ENCODE peak calls at places on chromosomes 7 and 10, in seven cellular contexts. Y is T-cell; G is NCI-H460; F is activated CD8-positive, alpha-beta T cell treated with anti-CD3 and anti-CD28 coated beads for 36 hours; Q is activated T-cell treated with anti-CD3 and anti-CD28 coated beads for 24 hours; L is activated CD4-positive, alpha-beta T cell treated with anti-CD3 and anti-CD28 coated beads, Interleukin-2, amount 50 U/mL, for 48 hours; N is fibroblast of the conjunctiva. D is an unnamed sample.

GRCh38 chr7:22147113-22147512 is 201.4 kb upstream of the CDCA7L start:
- DNase-seq in L (peak), G (no peak), N (no peak), F (peak), Q (no peak), Y (no peak), D (no peak)

GRCh38 chr10:29647483-29647882 is 12.7 kb upstream of the SVIL start:
- DNase-seq in N (no peak), Q (no peak), F (no peak), G (no peak), L (no peak), Y (no peak), D (no peak)

GRCh38 chr7:20172736-20173334 is 44.3 kb downstream of the MACC1 start:
- DNase-seq in L (peak), Q (no peak), G (peak), N (peak), F (peak), Y (no peak), D (peak)

GRCh38 chr10:47164126-47164799 is 135.7 kb upstream of the GDF10 start:
- DNase-seq in L (no peak), G (no peak), Q (no peak), N (no peak), F (no peak), Y (no peak), D (no peak)

GRCh38 chr7:37408885-37409248 is 39.8 kb downstream of the ELMO1 start:
- DNase-seq in F (peak), G (no peak), L (no peak), Y (no peak), N (no peak), Q (no peak), D (no peak)

GRCh38 chr10:119412831-119413737 is 129.4 kb downstream of the RGS10 start:
- DNase-seq in Q (no peak), G (no peak), L (no peak), N (peak), Y (no peak), F (no peak), D (no peak)

GRCh38 chr10:34664706-34665105 is 150.4 kb downstream of the PARD3 start:
- DNase-seq in F (no peak), G (no peak), Y (no peak), Q (no peak), N (no peak), L (no peak), D (no peak)

GRCh38 chr7:135178364-135178763 is 7.9 kb upstream of the CYREN start:
- DNase-seq in Y (no peak), L (no peak), N (no peak), G (no peak), F (no peak), Q (no peak), D (no peak)

GRCh38 chr7:99709838-99710541 is 25.0 kb downstream of the CYP3A7 start:
- DNase-seq in L (no peak), N (no peak), F (no peak), G (no peak), Y (no peak), Q (no peak), D (no peak)

GRCh38 chr10:30359373-30360206 is 10.5 kb upstream of the MTPAP start:
- DNase-seq in L (peak), N (no peak), Y (peak), G (peak), F (peak), Q (peak), D (peak)

GRCh38 chr10:5076615-5077014 is 17.6 kb upstream of the AKR1C3 start:
- DNase-seq in L (no peak), Q (no peak), N (no peak), Y (no peak), G (no peak), F (no peak), D (no peak)

GRCh38 chr10:94292448-94293118 is 70.2 kb downstream of the NOC3L start:
- DNase-seq in F (no peak), Y (no peak), Q (no peak), G (no peak), L (no peak), N (peak), D (no peak)

GRCh38 chr10:110962443-110962842 is 43.0 kb downstream of the SHOC2 start:
- DNase-seq in Y (no peak), G (no peak), Q (no peak), N (no peak), L (no peak), F (no peak), D (no peak)

GRCh38 chr10:110993024-110993693 is 73.8 kb downstream of the SHOC2 start:
- DNase-seq in Q (peak), F (peak), Y (no peak), N (peak), G (no peak), L (no peak), D (peak)

GRCh38 chr7:381211-382117 is 91.5 kb downstream of the FOXL3 start:
- DNase-seq in F (peak), N (no peak), Q (peak), G (no peak), L (peak), Y (peak), D (no peak)

GRCh38 chr10:63083904-63084689 is 49.0 kb upstream of the NRBF2 start:
- DNase-seq in N (peak), G (peak), Y (peak), F (peak), Q (peak), L (peak), D (peak)

GRCh38 chr10:24603333-24603732 is 120.4 kb downstream of the ARHGAP21 start:
- DNase-seq in N (no peak), F (peak), G (no peak), Q (no peak), Y (no peak), L (peak), D (no peak)

GRCh38 chr7:37318541-37318940 is 130.1 kb downstream of the ELMO1 start:
- DNase-seq in F (peak), Y (no peak), Q (no peak), G (no peak), L (no peak), N (no peak), D (no peak)

GRCh38 chr10:85548038-85548437 is 818.6 kb downstream of the GRID1 start:
- DNase-seq in F (peak), N (peak), Q (no peak), G (peak), L (no peak), Y (no peak), D (peak)

GRCh38 chr10:125116652-125117310 is 43.6 kb downstream of the CTBP2 start:
- DNase-seq in F (no peak), Y (no peak), Q (no peak), L (no peak), G (no peak), N (no peak), D (no peak)

GRCh38 chr10:125840955-125841354 is 17.6 kb downstream of the BCCIP start:
- DNase-seq in G (no peak), F (no peak), L (no peak), Y (no peak), Q (no peak), N (no peak), D (no peak)

GRCh38 chr10:95832216-95833037 is 75.3 kb upstream of the CC2D2B start:
- DNase-seq in L (peak), Q (no peak), G (no peak), Y (peak), N (no peak), F (peak), D (no peak)

GRCh38 chr7:91869661-91870060 is 10.8 kb downstream of the MTERF1 start:
- DNase-seq in G (no peak), Y (no peak), Q (no peak), F (no peak), N (no peak), L (no peak), D (no peak)

GRCh38 chr10:61464461-61465215 is 11.5 kb upstream of the TMEM26 start:
- DNase-seq in F (no peak), Q (no peak), N (no peak), L (no peak), G (no peak), Y (no peak), D (no peak)

GRCh38 chr10:8543361-8544056 is 489.0 kb downstream of the GATA3 start:
- DNase-seq in Y (no peak), Q (no peak), L (no peak), F (no peak), N (no peak), G (no peak), D (no peak)

GRCh38 chr10:28130267-28130666 is 131.4 kb upstream of the ODAD2 start:
- DNase-seq in N (no peak), Q (no peak), G (no peak), F (no peak), L (no peak), Y (no peak), D (no peak)

GRCh38 chr7:112990619-112991018 is 96.0 kb downstream of the GPR85 start:
- DNase-seq in F (no peak), Q (no peak), N (no peak), G (no peak), Y (no peak), L (no peak), D (peak)

GRCh38 chr7:24786941-24787340 is 29.7 kb upstream of the GSDME start:
- DNase-seq in N (peak), F (peak), Q (no peak), G (peak), Y (no peak), L (peak), D (peak)

GRCh38 chr7:17619194-17619818 is 320.9 kb downstream of the AHR start:
- DNase-seq in Q (no peak), Y (no peak), G (no peak), L (no peak), F (no peak), N (no peak), D (no peak)

GRCh38 chr10:105950410-105950809 is 1214.1 kb downstream of the SORCS1 start:
- DNase-seq in Y (no peak), G (peak), Q (no peak), F (peak), N (peak), L (peak), D (peak)

GRCh38 chr7:46725838-46726237 is 804.8 kb upstream of the IGFBP3 start:
- DNase-seq in Y (no peak), L (no peak), F (no peak), Q (no peak), G (no peak), N (no peak), D (no peak)

GRCh38 chr10:5530412-5530806 is 5.6 kb downstream of the CALML3 start:
- DNase-seq in F (no peak), Y (no peak), L (no peak), N (no peak), G (no peak), Q (no peak), D (no peak)

GRCh38 chr7:70670288-70670687 is 461.7 kb upstream of the GALNT17 start:
- DNase-seq in Q (no peak), Y (no peak), G (no peak), N (no peak), F (no peak), L (no peak), D (no peak)

GRCh38 chr7:31488562-31489203 is 25.2 kb upstream of the ITPRID1 start:
- DNase-seq in Q (peak), N (no peak), G (peak), L (peak), F (peak), Y (no peak), D (peak)

D was measured in NB4.